ENCODE peak calls at places on chromosome 5, in eight cellular contexts. F is HepG2, C is Peyer's patch, R is breast epithelium, W is GM12878, G is ovary, A is uterus, J is A549. S is an unnamed sample.

GRCh38 chr5:96936431-96937221 is 746 bp downstream of the LNPEP start:
- DNase-seq in W (no peak), F (peak; percentile 19), G (peak; percentile 40), R (peak; percentile 24), A (peak; percentile 42), J (peak; percentile 21), C (peak; percentile 78), S (peak; percentile 91)

GRCh38 chr5:163838738-163839137 is 333.3 kb downstream of the MAT2B start:
- DNase-seq in F (no peak), C (no peak), W (no peak), R (no peak), A (no peak), J (no peak), G (no peak), S (no peak)

GRCh38 chr5:51131266-51131665 is 252.0 kb upstream of the ISL1 start:
- DNase-seq in F (no peak), C (no peak), J (no peak), W (no peak), G (no peak), A (no peak), R (no peak), S (no peak)

GRCh38 chr5:179272326-179273073 is 72.8 kb downstream of the ADAMTS2 start:
- DNase-seq in J (no peak), F (no peak), R (no peak), W (no peak), A (peak; percentile 19), G (peak; percentile 15), C (no peak), S (peak; percentile 81)

GRCh38 chr5:122415481-122416120 is 103.6 kb downstream of the SNCAIP start:
- DNase-seq in G (peak; percentile 60), W (no peak), C (no peak), F (peak; percentile 39), R (peak; percentile 24), J (peak; percentile 51), A (peak; percentile 66), S (peak; percentile 34)

GRCh38 chr5:190366-191035 is 794 bp upstream of the LRRC14B start:
- DNase-seq in W (no peak), A (no peak), F (no peak), G (no peak), J (no peak), R (no peak), C (no peak), S (no peak)

GRCh38 chr5:130282044-130282443 is 377.8 kb downstream of the CHSY3 start:
- DNase-seq in R (no peak), A (no peak), J (no peak), F (no peak), C (no peak), W (no peak), G (no peak), S (peak; percentile 19)

GRCh38 chr5:55421074-55421529 is 113.3 kb downstream of the MTREX start:
- DNase-seq in G (no peak), R (no peak), C (no peak), F (no peak), W (peak; percentile 15), A (no peak), J (no peak), S (no peak)

GRCh38 chr5:40074801-40075200 is 604.9 kb upstream of the PTGER4 start:
- DNase-seq in A (no peak), F (no peak), J (no peak), W (no peak), R (no peak), G (no peak), C (no peak), S (no peak)

GRCh38 chr5:77379558-77380061 is 112.5 kb downstream of the WDR41 start:
- DNase-seq in C (no peak), F (no peak), G (no peak), A (no peak), J (no peak), W (peak; percentile 67), R (no peak), S (no peak)

GRCh38 chr5:91176288-91177016 is 206.7 kb downstream of the ARRDC3 start:
- DNase-seq in A (no peak), F (no peak), R (no peak), G (no peak), W (no peak), C (no peak), J (no peak), S (no peak)

GRCh38 chr5:181173420-181174342 is 26.3 kb downstream of the OR2V2 start:
- DNase-seq in G (no peak), A (no peak), R (no peak), J (peak; percentile 99), F (peak; percentile 39), W (peak; percentile 84), C (no peak), S (no peak)

GRCh38 chr5:143554194-143554717 is 150.8 kb upstream of the NR3C1 start:
- DNase-seq in G (no peak), F (no peak), C (no peak), W (no peak), J (peak; percentile 74), R (no peak), A (no peak), S (no peak)

DNA sequence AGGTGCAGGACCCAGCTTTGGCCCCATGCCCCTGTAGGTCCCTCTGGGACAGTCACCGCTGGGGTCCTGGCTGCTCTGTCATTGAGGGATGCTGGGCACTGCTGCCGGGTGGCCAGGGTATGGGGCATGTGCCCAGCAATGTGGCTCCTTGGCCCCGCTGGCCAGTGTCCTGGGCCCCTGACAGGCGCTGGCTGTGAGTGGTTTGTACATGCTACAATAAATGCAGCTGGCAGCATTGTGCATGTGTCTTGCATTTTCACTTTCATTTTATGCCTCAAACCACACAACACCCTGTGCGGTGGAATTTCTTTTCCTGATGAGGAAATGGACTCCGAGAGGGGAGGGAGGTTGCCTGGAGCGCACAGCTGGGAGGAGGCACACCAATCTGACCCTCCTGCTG is 11.5 kb downstream of the TSPAN17 start:
- DNase-seq in F (no peak), C (peak; percentile 37), A (no peak), G (peak; percentile 27), J (no peak), W (no peak), R (no peak), S (no peak)
- TF ChIP-seq POLR2A in F (no peak), C (no peak), A (no peak), G (no peak), J (no peak), W (no peak), R (no peak), S (no peak)

GRCh38 chr5:16932401-16932800 is 3.7 kb downstream of the MYO10 start:
- DNase-seq in R (no peak), G (no peak), C (no peak), A (no peak), F (no peak), W (no peak), J (no peak), S (no peak)

GRCh38 chr5:16933337-16933736 is 2.8 kb downstream of the MYO10 start:
- DNase-seq in G (no peak), C (no peak), W (no peak), A (no peak), F (no peak), R (no peak), J (no peak), S (no peak)

GRCh38 chr5:16935271-16936149 is 578 bp downstream of the MYO10 start:
- DNase-seq in C (no peak), W (no peak), J (peak; percentile 39), G (peak; percentile 43), A (peak; percentile 39), F (no peak), R (peak; percentile 58), S (peak; percentile 93)

GRCh38 chr5:16934669-16935068 is 1.4 kb downstream of the MYO10 start:
- DNase-seq in G (no peak), F (no peak), C (no peak), A (no peak), J (no peak), W (no peak), R (no peak), S (no peak)

GRCh38 chr5:16934123-16934522 is 2.0 kb downstream of the MYO10 start:
- DNase-seq in J (peak; percentile 80), C (no peak), R (peak; percentile 24), A (peak; percentile 31), G (peak; percentile 63), W (no peak), F (peak; percentile 25), S (peak; percentile 90)
- H3K4me3 ChIP-seq in J (peak overlapping the region; percentile 89), C (peak overlapping the region; percentile 77), R (peak overlapping the region; percentile 78), A (peak overlapping the region; percentile 64), G (peak overlapping the region; percentile 56), W (no peak overlapping the region), F (no peak overlapping the region), S (no peak overlapping the region)

DNA sequence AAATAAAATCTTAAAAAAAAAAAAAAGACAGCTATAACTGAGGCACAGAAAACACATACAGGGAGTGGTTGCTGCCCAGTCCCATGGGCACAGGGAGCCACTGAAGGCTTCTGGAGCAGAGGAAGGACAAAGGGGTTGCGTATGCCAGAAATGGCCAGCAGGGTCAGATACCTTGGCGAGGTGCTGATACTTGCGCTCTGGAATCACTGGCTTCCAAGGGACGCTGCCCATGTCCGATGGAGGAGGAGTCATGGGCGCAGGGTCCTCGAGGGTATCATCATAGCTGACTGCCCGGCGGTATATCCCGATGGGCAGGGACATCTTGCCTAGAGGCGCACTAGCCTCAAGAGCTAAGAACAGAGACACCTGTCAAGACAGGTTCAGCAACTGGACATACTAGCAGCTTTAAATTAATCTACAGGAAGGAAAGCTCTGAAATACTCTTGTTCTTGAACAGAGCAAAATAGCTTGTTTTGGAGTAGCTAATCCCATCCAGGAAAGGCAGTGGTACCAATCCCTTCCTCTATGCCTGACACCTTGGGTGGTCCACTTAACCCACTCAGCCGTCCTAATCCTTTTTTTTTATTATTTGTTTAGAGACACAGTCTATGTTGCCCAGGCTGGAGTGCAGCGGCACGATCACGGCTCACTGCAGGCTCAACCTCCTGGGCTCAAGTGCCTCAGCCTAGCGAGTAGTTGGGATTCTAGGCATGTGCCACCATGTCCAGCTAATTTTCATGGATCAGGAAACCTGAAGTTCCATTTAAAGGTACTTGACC is 6.0 kb downstream of the KIAA1191 start:
- DNase-seq in G (no peak), R (no peak), A (no peak), J (no peak), F (no peak), W (no peak), C (no peak), S (no peak)
- TF ChIP-seq CTCF in G (no peak), R (no peak), A (no peak), J (no peak), F (no peak), W (no peak), C (no peak), S (no peak)

GRCh38 chr5:33925278-33925677 is 10.9 kb upstream of the RXFP3 start:
- DNase-seq in G (no peak), W (no peak), A (no peak), F (no peak), R (no peak), J (no peak), C (no peak), S (no peak)

GRCh38 chr5:33928283-33928682 is 7.9 kb upstream of the RXFP3 start:
- DNase-seq in J (no peak), F (no peak), R (no peak), A (no peak), C (no peak), W (no peak), G (no peak), S (no peak)

GRCh38 chr5:33933723-33934544 is 2.3 kb upstream of the RXFP3 start:
- DNase-seq in R (no peak), J (no peak), C (no peak), W (peak; percentile 77), G (no peak), A (no peak), F (no peak), S (no peak)

GRCh38 chr5:33931136-33931535 is 5.0 kb upstream of the RXFP3 start:
- DNase-seq in R (no peak), W (no peak), F (no peak), C (no peak), J (no peak), G (no peak), A (no peak), S (no peak)

GRCh38 chr5:33929925-33930690 is 6.1 kb upstream of the RXFP3 start:
- DNase-seq in J (no peak), C (no peak), A (no peak), G (no peak), F (no peak), R (no peak), W (peak; percentile 31), S (no peak)
- TF ChIP-seq POLR2A in J (no peak), C (no peak), A (no peak), G (no peak), F (no peak), R (no peak), W (no peak), S (no peak)